ENCODE peak calls at places on chromosomes 3 and 15, in four cellular contexts. One of them, this sample, is unnamed.

GRCh38 chr15:73325191-73325980 is 43.4 kb downstream of the HCN4 start:
- DNase-seq in nephron progenitor cell: no peak
- DNase-seq in lower lobe of right lung: no peak
- DNase-seq in PC-3: no peak
- DNase-seq in this sample: no peak

GRCh38 chr3:14564741-14565140 is 24.6 kb upstream of the GRIP2 start:
- DNase-seq in nephron progenitor cell: no peak
- DNase-seq in lower lobe of right lung: no peak
- DNase-seq in PC-3: peak
- DNase-seq in this sample: no peak

GRCh38 chr15:53197426-53197839 is 407.3 kb upstream of the ONECUT1 start:
- DNase-seq in nephron progenitor cell: peak
- DNase-seq in lower lobe of right lung: peak
- DNase-seq in PC-3: peak
- DNase-seq in this sample: peak

GRCh38 chr3:151544164-151544548 is 83.3 kb upstream of the IGSF10 start:
- DNase-seq in nephron progenitor cell: no peak
- DNase-seq in lower lobe of right lung: no peak
- DNase-seq in PC-3: peak
- DNase-seq in this sample: no peak

GRCh38 chr3:59559721-59560514 is 510.1 kb upstream of the CFAP20DC start:
- DNase-seq in nephron progenitor cell: no peak
- DNase-seq in lower lobe of right lung: no peak
- DNase-seq in PC-3: peak
- DNase-seq in this sample: peak

GRCh38 chr3:148389916-148390315 is 307.8 kb upstream of the AGTR1 start:
- DNase-seq in nephron progenitor cell: no peak
- DNase-seq in lower lobe of right lung: no peak
- DNase-seq in PC-3: no peak
- DNase-seq in this sample: no peak

GRCh38 chr3:127694467-127695215 is 21.9 kb downstream of the ABTB1 start:
- DNase-seq in nephron progenitor cell: no peak
- DNase-seq in lower lobe of right lung: peak
- DNase-seq in PC-3: peak
- DNase-seq in this sample: peak

GRCh38 chr15:70339551-70340517 is 242.1 kb upstream of the TLE3 start:
- DNase-seq in nephron progenitor cell: no peak
- DNase-seq in lower lobe of right lung: peak
- DNase-seq in PC-3: no peak
- DNase-seq in this sample: no peak

GRCh38 chr15:81270781-81271491 is 53.0 kb downstream of the STARD5 start:
- DNase-seq in nephron progenitor cell: no peak
- DNase-seq in lower lobe of right lung: no peak
- DNase-seq in PC-3: peak
- DNase-seq in this sample: no peak

GRCh38 chr3:124530916-124531315 is 199.3 kb upstream of the UMPS start:
- DNase-seq in nephron progenitor cell: no peak
- DNase-seq in lower lobe of right lung: no peak
- DNase-seq in PC-3: no peak
- DNase-seq in this sample: no peak

GRCh38 chr15:88741046-88741445 is 62.2 kb upstream of the ACAN start:
- DNase-seq in nephron progenitor cell: no peak
- DNase-seq in lower lobe of right lung: no peak
- DNase-seq in PC-3: no peak
- DNase-seq in this sample: no peak

GRCh38 chr15:40093224-40093842 is 15.3 kb downstream of the BMF start:
- DNase-seq in nephron progenitor cell: no peak
- DNase-seq in lower lobe of right lung: no peak
- DNase-seq in PC-3: peak
- DNase-seq in this sample: no peak

GRCh38 chr3:44476181-44476599 is 1.3 kb downstream of the ZNF445 start:
- DNase-seq in nephron progenitor cell: no peak
- DNase-seq in lower lobe of right lung: no peak
- DNase-seq in PC-3: peak
- DNase-seq in this sample: peak

GRCh38 chr3:132343018-132343612 is 25.9 kb downstream of the ACP3 start:
- DNase-seq in nephron progenitor cell: peak
- DNase-seq in lower lobe of right lung: no peak
- DNase-seq in PC-3: peak
- DNase-seq in this sample: peak

GRCh38 chr3:50529996-50530706 is 26.7 kb upstream of the CACNA2D2 start:
- DNase-seq in nephron progenitor cell: peak
- DNase-seq in lower lobe of right lung: no peak
- DNase-seq in PC-3: no peak
- DNase-seq in this sample: no peak

GRCh38 chr3:195908439-195909293 is at the start of gene TNK2:
- DNase-seq in nephron progenitor cell: peak
- DNase-seq in lower lobe of right lung: peak
- DNase-seq in PC-3: peak
- DNase-seq in this sample: peak

GRCh38 chr3:139906441-139906840 is 28.5 kb upstream of the CLSTN2 start:
- DNase-seq in nephron progenitor cell: no peak
- DNase-seq in lower lobe of right lung: no peak
- DNase-seq in PC-3: peak
- DNase-seq in this sample: peak

GRCh38 chr3:42071720-42072582 is 19.2 kb upstream of the TRAK1 start:
- DNase-seq in nephron progenitor cell: no peak
- DNase-seq in lower lobe of right lung: peak
- DNase-seq in PC-3: peak
- DNase-seq in this sample: peak

GRCh38 chr3:140922634-140923033 is 19.0 kb upstream of the SLC25A36 start:
- DNase-seq in nephron progenitor cell: no peak
- DNase-seq in lower lobe of right lung: no peak
- DNase-seq in PC-3: peak
- DNase-seq in this sample: no peak

GRCh38 chr3:46395210-46395661 is 11.6 kb downstream of the CCR5AS start:
- DNase-seq in nephron progenitor cell: no peak
- DNase-seq in lower lobe of right lung: no peak
- DNase-seq in PC-3: no peak
- DNase-seq in this sample: no peak

GRCh38 chr3:38960953-38961622 is 90.7 kb downstream of the SCN11A start:
- DNase-seq in nephron progenitor cell: peak
- DNase-seq in lower lobe of right lung: no peak
- DNase-seq in PC-3: peak
- DNase-seq in this sample: peak

GRCh38 chr3:47512416-47513124 is 942 bp downstream of the ELP6 start:
- DNase-seq in nephron progenitor cell: peak
- DNase-seq in lower lobe of right lung: no peak
- DNase-seq in PC-3: peak
- DNase-seq in this sample: peak

GRCh38 chr15:20346082-20346805 is 195.4 kb downstream of the GOLGA6L6 start:
- DNase-seq in nephron progenitor cell: no peak
- DNase-seq in lower lobe of right lung: no peak
- DNase-seq in PC-3: no peak
- DNase-seq in this sample: no peak

GRCh38 chr3:60660026-60660425 is 591.2 kb downstream of the FHIT start:
- DNase-seq in nephron progenitor cell: no peak
- DNase-seq in lower lobe of right lung: no peak
- DNase-seq in PC-3: no peak
- DNase-seq in this sample: no peak

GRCh38 chr3:129938140-129938930 is 36.2 kb upstream of the TRH start:
- DNase-seq in nephron progenitor cell: no peak
- DNase-seq in lower lobe of right lung: no peak
- DNase-seq in PC-3: no peak
- DNase-seq in this sample: no peak

GRCh38 chr3:159236306-159236705 is 434.5 kb downstream of the MFSD1 start:
- DNase-seq in nephron progenitor cell: no peak
- DNase-seq in lower lobe of right lung: no peak
- DNase-seq in PC-3: no peak
- DNase-seq in this sample: peak

GRCh38 chr3:189839576-189839975 is 208.4 kb downstream of the TP63 start:
- DNase-seq in nephron progenitor cell: no peak
- DNase-seq in lower lobe of right lung: no peak
- DNase-seq in PC-3: peak
- DNase-seq in this sample: peak

GRCh38 chr15:20294651-20295237 is 246.9 kb downstream of the GOLGA6L6 start:
- DNase-seq in nephron progenitor cell: no peak
- DNase-seq in lower lobe of right lung: no peak
- DNase-seq in PC-3: no peak
- DNase-seq in this sample: no peak

GRCh38 chr3:15269091-15269989 is 63.0 kb downstream of the SH3BP5 start:
- DNase-seq in nephron progenitor cell: no peak
- DNase-seq in lower lobe of right lung: peak
- DNase-seq in PC-3: peak
- DNase-seq in this sample: peak

GRCh38 chr3:123346726-123347125 is 102.2 kb downstream of the ADCY5 start:
- DNase-seq in nephron progenitor cell: no peak
- DNase-seq in lower lobe of right lung: no peak
- DNase-seq in PC-3: no peak
- DNase-seq in this sample: no peak

GRCh38 chr3:59320080-59320479 is 270.3 kb upstream of the CFAP20DC start:
- DNase-seq in nephron progenitor cell: no peak
- DNase-seq in lower lobe of right lung: no peak
- DNase-seq in PC-3: peak
- DNase-seq in this sample: no peak

GRCh38 chr15:45645026-45645980 is 10.5 kb downstream of the SQOR start:
- DNase-seq in nephron progenitor cell: no peak
- DNase-seq in lower lobe of right lung: no peak
- DNase-seq in PC-3: peak
- DNase-seq in this sample: peak

GRCh38 chr3:189132125-189132744 is 39.5 kb upstream of the TPRG1 start:
- DNase-seq in nephron progenitor cell: no peak
- DNase-seq in lower lobe of right lung: peak
- DNase-seq in PC-3: peak
- DNase-seq in this sample: peak

GRCh38 chr15:83164409-83165404 is 42.9 kb downstream of the HDGFL3 start:
- DNase-seq in nephron progenitor cell: no peak
- DNase-seq in lower lobe of right lung: no peak
- DNase-seq in PC-3: peak
- DNase-seq in this sample: no peak

GRCh38 chr15:95946946-95947345 is 383.6 kb upstream of the NR2F2 start:
- DNase-seq in nephron progenitor cell: no peak
- DNase-seq in lower lobe of right lung: no peak
- DNase-seq in PC-3: no peak
- DNase-seq in this sample: no peak

GRCh38 chr3:112972158-112972557 is 2.7 kb downstream of the CD200R1 start:
- DNase-seq in nephron progenitor cell: no peak
- DNase-seq in lower lobe of right lung: no peak
- DNase-seq in PC-3: no peak
- DNase-seq in this sample: no peak

GRCh38 chr3:101865751-101866509 is 16.6 kb downstream of the NFKBIZ start:
- DNase-seq in nephron progenitor cell: no peak
- DNase-seq in lower lobe of right lung: no peak
- DNase-seq in PC-3: peak
- DNase-seq in this sample: no peak

GRCh38 chr3:172675371-172676193 is 35.3 kb downstream of the NCEH1 start:
- DNase-seq in nephron progenitor cell: peak
- DNase-seq in lower lobe of right lung: no peak
- DNase-seq in PC-3: peak
- DNase-seq in this sample: peak

GRCh38 chr3:174397848-174398247 is 461.3 kb upstream of the NAALADL2 start:
- DNase-seq in nephron progenitor cell: no peak
- DNase-seq in lower lobe of right lung: no peak
- DNase-seq in PC-3: peak
- DNase-seq in this sample: peak
- TF ChIP-seq CTCF in nephron progenitor cell: no peak
- TF ChIP-seq CTCF in lower lobe of right lung: peak
- TF ChIP-seq CTCF in PC-3: peak
- TF ChIP-seq CTCF in this sample: peak

GRCh38 chr3:165346503-165346902 is 150.3 kb upstream of the SLITRK3 start:
- DNase-seq in nephron progenitor cell: no peak
- DNase-seq in lower lobe of right lung: no peak
- DNase-seq in PC-3: no peak
- DNase-seq in this sample: no peak
- TF ChIP-seq CTCF in nephron progenitor cell: no peak
- TF ChIP-seq CTCF in lower lobe of right lung: no peak
- TF ChIP-seq CTCF in PC-3: peak
- TF ChIP-seq CTCF in this sample: no peak

DNA sequence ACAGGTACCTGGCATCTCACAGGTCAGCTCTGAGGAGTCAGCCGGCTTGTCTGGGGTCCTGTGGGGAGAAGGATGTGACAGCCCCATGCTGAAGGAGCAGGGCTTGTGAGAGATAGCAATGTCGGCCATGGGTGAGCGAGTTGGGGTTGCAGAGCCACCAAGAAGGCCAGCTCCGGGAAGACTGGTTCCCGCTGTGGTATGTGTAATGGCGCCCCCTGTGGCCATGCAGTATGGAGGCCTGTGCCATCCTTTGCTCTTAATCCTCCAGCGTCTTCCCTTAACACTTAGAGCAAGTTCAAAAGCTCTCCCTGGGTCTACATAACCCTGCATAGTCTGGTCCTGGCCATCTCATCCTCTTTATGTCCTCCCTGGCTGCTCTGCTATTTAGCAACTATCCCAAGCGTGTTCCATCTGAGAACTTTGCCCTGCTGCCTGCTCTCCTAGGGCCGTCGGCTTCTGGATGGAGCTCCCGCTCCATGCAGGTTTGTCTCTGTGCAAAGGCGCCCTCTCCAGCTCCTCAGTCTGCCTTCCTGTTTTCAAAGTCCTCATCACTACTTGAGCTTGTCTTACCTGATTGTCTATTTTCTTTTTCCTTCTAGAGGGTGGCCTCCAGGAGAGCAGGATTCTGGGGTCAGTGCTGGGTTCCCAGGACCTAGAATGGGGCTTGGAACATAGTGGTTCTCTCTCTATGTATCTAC is 40.8 kb upstream of the IQCF6 start:
- DNase-seq in nephron progenitor cell: peak
- DNase-seq in lower lobe of right lung: no peak
- DNase-seq in PC-3: peak
- DNase-seq in this sample: peak
- TF ChIP-seq CTCF in nephron progenitor cell: peak
- TF ChIP-seq CTCF in lower lobe of right lung: no peak
- TF ChIP-seq CTCF in PC-3: peak
- TF ChIP-seq CTCF in this sample: peak

DNA sequence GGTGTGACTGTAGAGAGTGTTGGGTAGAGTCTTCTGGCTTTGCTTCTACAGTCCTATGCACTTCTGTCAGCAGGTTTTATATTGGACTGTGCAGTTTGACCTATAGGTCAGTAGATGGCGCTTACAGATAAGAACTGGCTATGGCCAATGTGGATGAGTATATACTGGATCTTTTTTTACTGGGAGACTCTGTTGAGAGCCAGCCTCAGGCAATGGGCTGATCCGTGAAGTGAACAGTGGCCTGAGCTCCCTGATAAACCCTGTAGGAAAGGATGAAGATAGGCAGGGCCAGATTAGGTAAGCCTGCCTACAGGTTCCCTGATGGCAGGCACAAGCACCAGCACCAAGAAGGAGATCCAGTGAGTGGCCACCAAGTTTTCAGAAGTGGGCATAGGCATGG is 325.9 kb upstream of the SGO1 start:
- DNase-seq in nephron progenitor cell: peak
- DNase-seq in lower lobe of right lung: no peak
- DNase-seq in PC-3: peak
- DNase-seq in this sample: peak
- TF ChIP-seq CTCF in nephron progenitor cell: peak
- TF ChIP-seq CTCF in lower lobe of right lung: peak
- TF ChIP-seq CTCF in PC-3: peak
- TF ChIP-seq CTCF in this sample: peak